ENCODE peak calls at places on chromosomes 4 and X, in seven cellular contexts. Z is spleen, V is H1, A is stomach, W is ovary, L is sigmoid colon, S is endothelial cell of umbilical vein. X is an unnamed sample.

GRCh38 chr4:77921701-77922100 is 59.1 kb downstream of the MRPL1 start:
- DNase-seq in A (no peak), W (no peak), S (peak), L (no peak), V (no peak), Z (no peak), X (no peak)

GRCh38 chr4:14143892-14144291 is 516.4 kb upstream of the BOD1L1 start:
- DNase-seq in V (no peak), W (no peak), L (no peak), Z (no peak), A (no peak), S (no peak), X (no peak)

GRCh38 chrX:47244676-47245075 is 11.9 kb downstream of the USP11 start:
- DNase-seq in L (peak), S (no peak), V (no peak), W (no peak), A (no peak), Z (no peak), X (no peak)

GRCh38 chr4:16496501-16496900 is 270.2 kb upstream of the TAPT1 start:
- DNase-seq in L (no peak), W (no peak), S (peak), V (no peak), Z (no peak), A (no peak), X (no peak)

GRCh38 chr4:116638592-116638991 is 446.8 kb downstream of the TRAM1L1 start:
- DNase-seq in L (no peak), A (no peak), Z (no peak), S (no peak), W (no peak), V (no peak), X (no peak)

GRCh38 chr4:51885371-51885770 is 42.4 kb downstream of the DCUN1D4 start:
- DNase-seq in Z (no peak), V (no peak), W (no peak), A (no peak), S (peak), L (no peak), X (no peak)

GRCh38 chrX:130108647-130109428 is 1.5 kb downstream of the ELF4 start:
- DNase-seq in S (no peak), Z (peak), L (no peak), A (no peak), V (no peak), W (no peak), X (no peak)

GRCh38 chr4:149292422-149293055 is 523.1 kb downstream of the IQCM start:
- DNase-seq in W (no peak), A (no peak), S (no peak), Z (no peak), V (no peak), L (no peak), X (no peak)

GRCh38 chr4:4555916-4556315 is 14.1 kb upstream of the STX18 start:
- DNase-seq in W (no peak), L (no peak), Z (no peak), V (no peak), S (no peak), A (no peak), X (no peak)

GRCh38 chr4:42637861-42638260 is 19.0 kb downstream of the ATP8A1 start:
- DNase-seq in L (no peak), Z (no peak), W (no peak), A (no peak), V (no peak), S (no peak), X (no peak)

GRCh38 chr4:118268780-118269179 is 84.0 kb downstream of the PRSS12 start:
- DNase-seq in S (no peak), V (no peak), W (no peak), Z (no peak), L (no peak), A (no peak), X (no peak)

GRCh38 chr4:1245481-1246051 is 3.4 kb downstream of the CTBP1 start:
- DNase-seq in W (peak), Z (peak), V (no peak), A (no peak), S (no peak), L (no peak), X (peak)

GRCh38 chr4:73872331-73873108 is 3.3 kb downstream of the CXCL1 start:
- DNase-seq in L (no peak), W (no peak), Z (no peak), V (no peak), A (no peak), S (peak), X (no peak)

GRCh38 chr4:113635739-113636437 is 125.7 kb downstream of the CAMK2D start:
- DNase-seq in V (no peak), A (no peak), S (no peak), W (no peak), Z (no peak), L (no peak), X (no peak)

GRCh38 chr4:54085284-54085683 is 14.7 kb upstream of the GSX2 start:
- DNase-seq in L (no peak), S (peak), A (no peak), Z (no peak), V (no peak), W (no peak), X (peak)

GRCh38 chr4:105670684-105671083 is 37.8 kb downstream of the INTS12 start:
- DNase-seq in W (no peak), A (no peak), S (no peak), V (no peak), L (no peak), Z (no peak), X (no peak)

GRCh38 chr4:114028071-114028470 is 48.6 kb upstream of the ARSJ start:
- DNase-seq in L (no peak), S (peak), A (no peak), V (no peak), W (no peak), Z (no peak), X (no peak)

GRCh38 chrX:12309733-12310054 is 171.4 kb downstream of the FRMPD4 start:
- DNase-seq in Z (no peak), A (no peak), S (no peak), W (no peak), L (no peak), V (no peak), X (no peak)

GRCh38 chr4:139556735-139557505 is 901 bp upstream of the SETD7 start:
- DNase-seq in A (peak), V (no peak), S (peak), W (peak), L (peak), Z (peak), X (peak)

GRCh38 chr4:162793571-162793970 is 373.1 kb downstream of the NAF1 start:
- DNase-seq in V (no peak), S (no peak), Z (no peak), L (no peak), W (no peak), A (no peak), X (no peak)

GRCh38 chr4:117412661-117413060 is 327.3 kb upstream of the TRAM1L1 start:
- DNase-seq in W (no peak), S (no peak), A (no peak), L (no peak), Z (no peak), V (no peak), X (no peak)

GRCh38 chr4:168076989-168077725 is 15.2 kb upstream of the ANXA10 start:
- DNase-seq in S (peak), V (peak), W (peak), Z (no peak), L (no peak), A (peak), X (peak)

GRCh38 chr4:110196206-110196870 is 2.1 kb downstream of the ELOVL6 start:
- DNase-seq in V (no peak), S (peak), A (peak), L (peak), W (peak), Z (peak), X (peak)

GRCh38 chr4:139556071-139556734 is at the start of gene SETD7:
- DNase-seq in A (peak), L (peak), V (peak), W (peak), S (peak), Z (peak), X (peak)

GRCh38 chr4:190016369-190017289 is 10.4 kb downstream of the FRG2 start:
- DNase-seq in S (no peak), A (no peak), Z (peak), L (no peak), V (no peak), W (no peak), X (no peak)

GRCh38 chr4:73964862-73965611 is 16.8 kb downstream of the PF4 start:
- DNase-seq in S (peak), V (no peak), W (no peak), Z (no peak), A (peak), L (no peak), X (peak)

GRCh38 chrX:142089193-142089592 is 115.9 kb downstream of the MAGEC2 start:
- DNase-seq in S (peak), L (no peak), Z (no peak), V (no peak), A (no peak), W (no peak), X (no peak)

GRCh38 chr4:48483006-48483776 is at the start of gene SLC10A4:
- DNase-seq in W (no peak), L (no peak), S (no peak), A (no peak), Z (peak), V (no peak), X (no peak)
- TF ChIP-seq POLR2A in W (no peak), L (no peak), S (no peak), A (no peak), Z (no peak), V (no peak), X (no peak)

GRCh38 chr4:3073158-3074077 is 920 bp downstream of the HTT-AS start:
- DNase-seq in W (no peak), S (no peak), V (no peak), A (no peak), Z (no peak), L (peak), X (no peak)
- TF ChIP-seq POLR2A in W (no peak), S (no peak), V (peak), A (no peak), Z (peak), L (no peak), X (no peak)

GRCh38 chr4:152591876-152592275 is 56.0 kb upstream of the FBXW7 start:
- DNase-seq in W (no peak), V (no peak), S (no peak), L (no peak), Z (no peak), A (no peak), X (no peak)
- TF ChIP-seq POLR2A in W (no peak), V (no peak), S (no peak), L (no peak), Z (no peak), A (no peak), X (no peak)

DNA sequence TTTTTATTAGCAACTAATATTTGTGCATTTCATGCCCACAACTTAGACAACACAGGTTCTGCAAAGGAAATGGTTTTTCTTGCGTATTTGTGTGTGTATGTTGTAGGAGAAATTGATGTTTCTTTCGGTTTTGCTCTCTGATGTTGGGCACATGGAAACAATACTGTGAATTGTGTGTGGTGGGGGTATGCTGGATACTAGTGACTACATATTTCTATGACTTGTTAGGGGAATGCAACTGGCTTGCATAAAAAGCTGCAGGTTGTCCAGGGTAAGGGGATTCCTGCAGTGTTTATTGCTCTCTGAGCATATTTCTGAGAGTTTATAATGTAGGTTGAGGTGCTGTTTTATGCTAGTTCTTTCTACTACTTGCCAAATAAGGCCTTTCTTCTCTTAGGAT is 11.6 kb downstream of the DLG3 start:
- DNase-seq in W (no peak), A (no peak), L (no peak), V (no peak), Z (no peak), S (no peak), X (no peak)
- TF ChIP-seq POLR2A in W (no peak), A (no peak), L (no peak), V (no peak), Z (no peak), S (no peak), X (no peak)

GRCh38 chr4:38661371-38661770 is 2.6 kb upstream of the KLF3 start:
- DNase-seq in Z (no peak), W (no peak), A (no peak), S (no peak), L (no peak), V (no peak), X (no peak)

GRCh38 chr4:38663801-38664703 is at the start of gene KLF3:
- DNase-seq in A (peak), V (no peak), Z (peak), S (peak), W (peak), L (peak), X (peak)

GRCh38 chr4:38664704-38665401 is 854 bp downstream of the KLF3 start:
- DNase-seq in L (peak), Z (peak), S (peak), V (no peak), W (peak), A (peak), X (peak)

GRCh38 chr4:38660838-38661237 is 3.2 kb upstream of the KLF3 start:
- DNase-seq in L (no peak), W (no peak), Z (no peak), S (no peak), V (no peak), A (no peak), X (no peak)

DNA sequence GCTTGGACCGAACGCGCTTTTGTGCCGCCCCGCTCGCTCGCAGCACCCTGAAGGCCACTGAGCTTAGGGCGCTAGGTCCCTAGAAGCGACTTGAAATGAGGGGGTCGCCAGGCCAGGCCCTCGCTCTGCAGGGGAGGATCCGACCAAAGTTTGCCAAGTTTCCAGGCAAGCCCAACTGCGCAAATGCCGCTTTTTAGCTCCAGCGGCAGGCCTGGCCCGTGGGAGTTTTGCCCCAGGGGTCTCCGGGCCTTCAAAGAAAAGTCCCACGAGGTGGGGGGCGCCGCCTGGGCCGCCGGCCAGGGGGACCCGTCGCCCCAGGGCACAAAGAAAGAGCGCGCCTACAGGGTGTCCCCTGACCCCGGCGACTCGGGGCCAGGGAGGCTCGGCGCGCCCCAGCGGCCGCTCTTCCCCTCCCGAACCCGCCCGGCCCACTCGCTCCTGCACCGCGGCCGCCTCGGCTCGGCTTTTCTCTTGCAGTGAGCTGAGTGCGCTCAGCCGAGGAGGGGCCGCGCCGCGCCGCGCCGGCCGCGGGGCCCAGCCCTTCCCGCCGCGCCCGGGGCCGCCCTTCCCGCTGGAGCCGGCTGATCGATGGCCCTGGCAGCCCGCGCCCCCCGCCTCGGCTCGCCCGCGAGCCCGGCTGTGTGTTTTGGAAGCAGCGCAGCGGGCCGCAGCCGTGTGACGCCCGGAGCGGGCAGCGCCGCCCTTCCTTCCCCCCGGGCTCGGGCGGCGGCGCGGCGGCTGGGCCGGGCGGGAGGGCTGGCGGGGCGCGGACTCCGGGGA is 788 bp upstream of the KLF3 start:
- DNase-seq in V (no peak), S (peak), Z (no peak), W (peak), L (peak), A (peak), X (peak)
- TF ChIP-seq POLR2A in V (no peak), S (peak), Z (no peak), W (peak), L (no peak), A (no peak), X (no peak)

GRCh38 chrX:123959281-123960063 is 2.0 kb upstream of the STAG2 start:
- DNase-seq in Z (peak), S (peak), L (peak), W (peak), V (no peak), A (peak), X (peak)

GRCh38 chrX:123960956-123961267 is 594 bp upstream of the STAG2 start:
- DNase-seq in Z (no peak), V (no peak), S (no peak), W (no peak), A (no peak), L (no peak), X (no peak)

GRCh38 chrX:123962794-123963373 is 1.4 kb downstream of the STAG2 start:
- DNase-seq in L (peak), W (peak), V (no peak), A (peak), Z (peak), S (peak), X (peak)

GRCh38 chrX:123962006-123962485 is 540 bp downstream of the STAG2 start:
- DNase-seq in Z (no peak), A (no peak), L (no peak), V (no peak), W (no peak), S (no peak), X (no peak)

DNA sequence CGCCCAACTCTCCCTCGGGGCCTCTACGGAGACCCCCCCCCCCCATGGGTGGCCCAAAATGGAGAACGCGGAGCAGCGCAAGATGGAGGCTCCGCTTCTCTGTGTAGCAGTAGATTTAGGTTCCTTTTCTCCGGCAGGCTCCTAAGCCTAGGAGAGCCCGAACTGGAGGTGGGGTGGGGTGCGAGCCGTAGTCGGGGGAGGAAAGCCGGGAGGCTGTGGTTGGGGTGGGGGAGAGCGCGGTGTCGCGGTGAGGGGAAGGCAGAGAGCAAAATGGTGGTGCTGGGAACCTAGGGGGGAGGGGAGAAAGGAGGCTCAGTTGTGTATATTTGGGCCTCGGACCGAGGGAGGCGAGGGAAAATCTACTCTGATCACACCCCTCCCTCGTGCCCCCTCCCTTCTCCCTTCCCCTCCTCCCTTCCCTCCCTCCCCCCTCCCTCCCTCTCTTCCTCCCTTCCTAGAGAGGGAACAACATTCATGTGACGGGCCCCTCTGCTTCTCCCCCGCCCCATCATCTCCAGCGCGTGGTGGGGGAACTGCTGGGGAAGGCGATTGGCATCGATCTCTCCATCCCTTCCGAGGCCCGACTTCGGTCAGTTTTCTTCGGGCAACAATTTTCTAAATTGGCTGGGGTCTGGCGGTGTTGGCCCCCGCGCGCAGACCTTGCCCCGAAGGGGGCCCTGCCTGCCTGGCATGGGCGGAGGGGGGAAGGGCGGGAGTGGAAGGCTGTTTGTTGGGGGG is at the start of gene STAG2:
- DNase-seq in A (peak), S (peak), W (peak), L (peak), Z (peak), V (no peak), X (peak)
- TF ChIP-seq POLR2A in A (no peak), S (no peak), W (peak), L (peak), Z (no peak), V (peak), X (no peak)

DNA sequence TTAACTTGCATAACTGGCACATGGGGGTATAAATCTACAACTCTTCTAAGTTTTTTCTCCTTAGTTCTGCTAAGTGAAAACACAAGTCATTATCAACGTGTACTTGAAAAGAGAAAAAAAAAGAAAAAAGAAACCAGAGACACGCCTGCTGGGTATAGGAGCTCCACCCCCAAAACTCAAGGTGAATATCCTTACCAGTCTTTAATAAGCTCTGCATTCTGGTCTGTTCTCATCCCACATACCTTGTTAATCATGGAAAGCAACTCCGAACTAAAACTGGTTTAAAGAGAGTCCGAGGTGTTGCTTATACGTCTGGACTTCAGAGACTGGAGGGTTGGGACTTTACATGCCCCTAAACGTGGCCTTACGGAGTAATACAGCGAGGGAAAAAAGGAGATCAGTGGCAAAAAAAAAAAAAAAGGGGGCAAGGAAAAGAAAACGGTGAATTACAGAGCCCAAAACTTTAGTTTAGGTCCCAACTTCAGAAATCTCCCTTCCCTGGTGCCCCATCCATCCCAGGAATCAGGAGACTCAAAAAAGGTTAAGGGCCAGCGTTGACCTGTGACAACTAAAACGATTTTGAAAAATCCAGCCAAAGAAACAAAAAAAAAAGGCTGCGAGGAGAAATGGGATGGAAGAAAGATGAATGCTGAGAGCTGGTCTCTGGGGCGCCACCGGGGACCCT is 997 bp downstream of the PGRMC2 start:
- DNase-seq in S (peak), Z (no peak), V (no peak), A (no peak), W (no peak), L (no peak), X (no peak)
- TF ChIP-seq POLR2A in S (no peak), Z (no peak), V (peak), A (no peak), W (no peak), L (no peak), X (no peak)